ENCODE peak calls at places on chromosomes 2 and 18, in five cellular contexts. One of them, this sample, is unnamed.

GRCh38 chr2:215367647-215368492 is 56.0 kb downstream of the ATIC start:
- DNase-seq in cardiac muscle cell: no peak
- DNase-seq in lower lobe of right lung: no peak
- DNase-seq in colonic mucosa: no peak
- DNase-seq in endothelial cell of umbilical vein: peak; percentile 44
- DNase-seq in this sample: no peak

GRCh38 chr2:11398710-11399109 is 54.3 kb upstream of the ROCK2 start:
- DNase-seq in cardiac muscle cell: no peak
- DNase-seq in lower lobe of right lung: peak; percentile 83
- DNase-seq in colonic mucosa: peak; percentile 84
- DNase-seq in endothelial cell of umbilical vein: no peak
- DNase-seq in this sample: no peak

GRCh38 chr2:53545159-53546055 is 222.2 kb upstream of the CHAC2 start:
- DNase-seq in cardiac muscle cell: no peak
- DNase-seq in lower lobe of right lung: no peak
- DNase-seq in colonic mucosa: no peak
- DNase-seq in endothelial cell of umbilical vein: no peak
- DNase-seq in this sample: no peak

GRCh38 chr2:190765386-190766173 is 115.0 kb upstream of the GLS start:
- DNase-seq in cardiac muscle cell: no peak
- DNase-seq in lower lobe of right lung: no peak
- DNase-seq in colonic mucosa: no peak
- DNase-seq in endothelial cell of umbilical vein: no peak
- DNase-seq in this sample: no peak

GRCh38 chr2:27494284-27494943 is 586 bp downstream of the FNDC4 start:
- DNase-seq in cardiac muscle cell: peak; percentile 10
- DNase-seq in lower lobe of right lung: no peak
- DNase-seq in colonic mucosa: no peak
- DNase-seq in endothelial cell of umbilical vein: peak; percentile 14
- DNase-seq in this sample: no peak

GRCh38 chr2:181404472-181404871 is 52.7 kb upstream of the ITGA4 start:
- DNase-seq in cardiac muscle cell: no peak
- DNase-seq in lower lobe of right lung: no peak
- DNase-seq in colonic mucosa: no peak
- DNase-seq in endothelial cell of umbilical vein: no peak
- DNase-seq in this sample: no peak

GRCh38 chr2:52141076-52141475 is 1109.1 kb upstream of the NRXN1 start:
- DNase-seq in cardiac muscle cell: no peak
- DNase-seq in lower lobe of right lung: no peak
- DNase-seq in colonic mucosa: no peak
- DNase-seq in endothelial cell of umbilical vein: no peak
- DNase-seq in this sample: no peak

GRCh38 chr2:148546270-148546669 is 98.3 kb upstream of the EPC2 start:
- DNase-seq in cardiac muscle cell: no peak
- DNase-seq in lower lobe of right lung: no peak
- DNase-seq in colonic mucosa: no peak
- DNase-seq in endothelial cell of umbilical vein: no peak
- DNase-seq in this sample: no peak

GRCh38 chr18:9092665-9093064 is 9.8 kb upstream of the NDUFV2 start:
- DNase-seq in cardiac muscle cell: no peak
- DNase-seq in lower lobe of right lung: no peak
- DNase-seq in colonic mucosa: peak; percentile 32
- DNase-seq in endothelial cell of umbilical vein: peak; percentile 72
- DNase-seq in this sample: no peak

GRCh38 chr2:186129767-186130581 is 356.1 kb upstream of the ZC3H15 start:
- DNase-seq in cardiac muscle cell: no peak
- DNase-seq in lower lobe of right lung: no peak
- DNase-seq in colonic mucosa: no peak
- DNase-seq in endothelial cell of umbilical vein: peak; percentile 90
- DNase-seq in this sample: no peak

GRCh38 chr2:196088209-196088608 is 19.6 kb upstream of the DNAH7 start:
- DNase-seq in cardiac muscle cell: peak; percentile 41
- DNase-seq in lower lobe of right lung: no peak
- DNase-seq in colonic mucosa: peak; percentile 41
- DNase-seq in endothelial cell of umbilical vein: no peak
- DNase-seq in this sample: no peak

GRCh38 chr2:240857039-240858008 is 11.3 kb upstream of the AGXT start:
- DNase-seq in cardiac muscle cell: no peak
- DNase-seq in lower lobe of right lung: no peak
- DNase-seq in colonic mucosa: peak; percentile 53
- DNase-seq in endothelial cell of umbilical vein: no peak
- DNase-seq in this sample: no peak

GRCh38 chr18:46767217-46767616 is 10.4 kb upstream of the ST8SIA5 start:
- DNase-seq in cardiac muscle cell: no peak
- DNase-seq in lower lobe of right lung: no peak
- DNase-seq in colonic mucosa: no peak
- DNase-seq in endothelial cell of umbilical vein: no peak
- DNase-seq in this sample: no peak

GRCh38 chr2:239881561-239882320 is 143.4 kb downstream of the NDUFA10 start:
- DNase-seq in cardiac muscle cell: no peak
- DNase-seq in lower lobe of right lung: no peak
- DNase-seq in colonic mucosa: peak; percentile 15
- DNase-seq in endothelial cell of umbilical vein: peak; percentile 75
- DNase-seq in this sample: peak; percentile 84

GRCh38 chr2:70385204-70385603 is 83.3 kb upstream of the FAM136A start:
- DNase-seq in cardiac muscle cell: no peak
- DNase-seq in lower lobe of right lung: no peak
- DNase-seq in colonic mucosa: no peak
- DNase-seq in endothelial cell of umbilical vein: no peak
- DNase-seq in this sample: no peak

GRCh38 chr2:1605102-1605501 is 139.2 kb downstream of the PXDN start:
- DNase-seq in cardiac muscle cell: no peak
- DNase-seq in lower lobe of right lung: no peak
- DNase-seq in colonic mucosa: no peak
- DNase-seq in endothelial cell of umbilical vein: peak; percentile 54
- DNase-seq in this sample: no peak

GRCh38 chr2:126657146-126657635 is 1.2 kb downstream of the GYPC start:
- DNase-seq in cardiac muscle cell: no peak
- DNase-seq in lower lobe of right lung: peak; percentile 63
- DNase-seq in colonic mucosa: peak; percentile 42
- DNase-seq in endothelial cell of umbilical vein: no peak
- DNase-seq in this sample: peak; percentile 87

GRCh38 chr2:24351981-24352380 is 8.4 kb downstream of the ITSN2 start:
- DNase-seq in cardiac muscle cell: peak; percentile 26
- DNase-seq in lower lobe of right lung: no peak
- DNase-seq in colonic mucosa: no peak
- DNase-seq in endothelial cell of umbilical vein: no peak
- DNase-seq in this sample: no peak

GRCh38 chr2:121472465-121472993 is 58.2 kb upstream of the RNU4ATAC start:
- DNase-seq in cardiac muscle cell: no peak
- DNase-seq in lower lobe of right lung: no peak
- DNase-seq in colonic mucosa: no peak
- DNase-seq in endothelial cell of umbilical vein: no peak
- DNase-seq in this sample: no peak

GRCh38 chr18:12702221-12703095 is at the start of the genes CEP76 and PSMG2:
- DNase-seq in cardiac muscle cell: peak; percentile 94
- DNase-seq in lower lobe of right lung: peak; percentile 94
- DNase-seq in colonic mucosa: peak; percentile 86
- DNase-seq in endothelial cell of umbilical vein: peak; percentile 94
- DNase-seq in this sample: peak; percentile 55

GRCh38 chr2:134934641-134935040 is 16.0 kb downstream of the CCNT2 start:
- DNase-seq in cardiac muscle cell: no peak
- DNase-seq in lower lobe of right lung: no peak
- DNase-seq in colonic mucosa: no peak
- DNase-seq in endothelial cell of umbilical vein: peak; percentile 10
- DNase-seq in this sample: no peak

GRCh38 chr18:3450358-3451107 is 561 bp downstream of the TGIF1 start:
- DNase-seq in cardiac muscle cell: peak; percentile 69
- DNase-seq in lower lobe of right lung: peak; percentile 81
- DNase-seq in colonic mucosa: peak; percentile 74
- DNase-seq in endothelial cell of umbilical vein: peak; percentile 85
- DNase-seq in this sample: peak; percentile 84

DNA sequence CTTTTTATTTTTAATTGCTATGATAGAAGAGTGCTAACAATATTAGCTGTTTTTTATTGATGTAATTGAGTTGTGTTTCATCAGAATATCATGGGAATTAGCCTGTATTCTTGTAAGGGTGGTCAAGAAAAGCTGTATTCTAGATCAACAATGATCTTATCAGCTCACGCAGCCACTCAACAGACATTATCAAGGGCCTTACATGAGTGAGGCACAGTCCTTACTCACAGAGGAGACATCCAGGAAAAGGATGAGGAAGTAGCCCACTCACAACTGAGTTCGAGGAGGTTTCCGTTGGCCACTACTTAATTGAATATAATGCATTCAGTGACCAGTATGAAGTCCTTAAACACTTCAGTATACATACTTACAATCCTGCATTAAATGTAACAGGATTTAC is 152.5 kb downstream of the AFF3 start:
- DNase-seq in cardiac muscle cell: no peak
- DNase-seq in lower lobe of right lung: no peak
- DNase-seq in colonic mucosa: no peak
- DNase-seq in endothelial cell of umbilical vein: peak; percentile 6
- DNase-seq in this sample: no peak
- TF ChIP-seq CTCF in cardiac muscle cell: no peak
- TF ChIP-seq CTCF in lower lobe of right lung: no peak
- TF ChIP-seq CTCF in colonic mucosa: no peak
- TF ChIP-seq CTCF in endothelial cell of umbilical vein: no peak
- TF ChIP-seq CTCF in this sample: no peak

DNA sequence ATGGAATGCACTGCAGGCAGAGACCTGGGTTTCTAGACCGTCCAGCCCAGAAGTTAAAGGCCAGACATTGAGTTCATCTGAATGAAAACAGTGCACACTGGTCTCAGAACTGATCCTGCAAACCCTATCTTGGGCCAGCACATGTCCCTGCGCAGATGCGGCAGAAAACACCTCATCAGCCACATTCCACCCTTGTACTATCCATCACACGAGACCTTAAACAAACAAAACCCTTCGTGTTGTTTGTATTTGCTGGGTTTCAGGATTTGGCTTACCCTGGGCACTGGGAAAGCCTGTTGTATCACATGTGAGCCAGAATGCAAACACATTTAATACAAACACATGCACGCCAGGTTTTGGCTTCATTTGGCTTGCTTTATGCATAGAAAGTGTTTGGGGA is 12.5 kb downstream of the WIPF1 start:
- DNase-seq in cardiac muscle cell: no peak
- DNase-seq in lower lobe of right lung: no peak
- DNase-seq in colonic mucosa: no peak
- DNase-seq in endothelial cell of umbilical vein: no peak
- DNase-seq in this sample: no peak
- H3K27ac ChIP-seq in cardiac muscle cell: peak overlapping the region; percentile 36
- H3K27ac ChIP-seq in lower lobe of right lung: no peak overlapping the region
- H3K27ac ChIP-seq in colonic mucosa: no peak overlapping the region
- H3K27ac ChIP-seq in endothelial cell of umbilical vein: no peak overlapping the region
- H3K27ac ChIP-seq in this sample: peak overlapping the region; percentile 5

GRCh38 chr2:197138513-197138912 is 172.1 kb downstream of the ANKRD44 start:
- DNase-seq in cardiac muscle cell: no peak
- DNase-seq in lower lobe of right lung: no peak
- DNase-seq in colonic mucosa: no peak
- DNase-seq in endothelial cell of umbilical vein: no peak
- DNase-seq in this sample: no peak

GRCh38 chr2:197135806-197136205 is 174.8 kb downstream of the ANKRD44 start:
- DNase-seq in cardiac muscle cell: no peak
- DNase-seq in lower lobe of right lung: no peak
- DNase-seq in colonic mucosa: no peak
- DNase-seq in endothelial cell of umbilical vein: no peak
- DNase-seq in this sample: no peak

GRCh38 chr2:197136452-197136851 is 174.1 kb downstream of the ANKRD44 start:
- DNase-seq in cardiac muscle cell: no peak
- DNase-seq in lower lobe of right lung: no peak
- DNase-seq in colonic mucosa: no peak
- DNase-seq in endothelial cell of umbilical vein: no peak
- DNase-seq in this sample: no peak

GRCh38 chr2:197137826-197138480 is 172.6 kb downstream of the ANKRD44 start:
- DNase-seq in cardiac muscle cell: no peak
- DNase-seq in lower lobe of right lung: no peak
- DNase-seq in colonic mucosa: no peak
- DNase-seq in endothelial cell of umbilical vein: peak; percentile 75
- DNase-seq in this sample: no peak

GRCh38 chr2:197137234-197137633 is 173.3 kb downstream of the ANKRD44 start:
- DNase-seq in cardiac muscle cell: no peak
- DNase-seq in lower lobe of right lung: no peak
- DNase-seq in colonic mucosa: no peak
- DNase-seq in endothelial cell of umbilical vein: peak; percentile 79
- DNase-seq in this sample: no peak
- H3K4me1 ChIP-seq in cardiac muscle cell: peaks cover 11% of the 10 kb centered on the region
- H3K4me1 ChIP-seq in lower lobe of right lung: peaks cover 31% of the 10 kb centered on the region
- H3K4me1 ChIP-seq in colonic mucosa: no peaks in the 10 kb centered on the region
- H3K4me1 ChIP-seq in endothelial cell of umbilical vein: peaks cover 25% of the 10 kb centered on the region
- H3K4me1 ChIP-seq in this sample: peaks cover 19% of the 10 kb centered on the region

GRCh38 chr2:111068435-111069058 is 52.2 kb upstream of the BCL2L11 start:
- DNase-seq in cardiac muscle cell: no peak
- DNase-seq in lower lobe of right lung: no peak
- DNase-seq in colonic mucosa: peak; percentile 70
- DNase-seq in endothelial cell of umbilical vein: no peak
- DNase-seq in this sample: no peak

GRCh38 chr2:111072220-111072871 is 48.4 kb upstream of the BCL2L11 start:
- DNase-seq in cardiac muscle cell: no peak
- DNase-seq in lower lobe of right lung: no peak
- DNase-seq in colonic mucosa: no peak
- DNase-seq in endothelial cell of umbilical vein: peak; percentile 98
- DNase-seq in this sample: no peak

GRCh38 chr2:111066062-111066593 is 54.6 kb upstream of the BCL2L11 start:
- DNase-seq in cardiac muscle cell: no peak
- DNase-seq in lower lobe of right lung: no peak
- DNase-seq in colonic mucosa: no peak
- DNase-seq in endothelial cell of umbilical vein: no peak
- DNase-seq in this sample: no peak

GRCh38 chr2:111071480-111072143 is 49.1 kb upstream of the BCL2L11 start:
- DNase-seq in cardiac muscle cell: no peak
- DNase-seq in lower lobe of right lung: no peak
- DNase-seq in colonic mucosa: no peak
- DNase-seq in endothelial cell of umbilical vein: peak; percentile 99
- DNase-seq in this sample: no peak

DNA sequence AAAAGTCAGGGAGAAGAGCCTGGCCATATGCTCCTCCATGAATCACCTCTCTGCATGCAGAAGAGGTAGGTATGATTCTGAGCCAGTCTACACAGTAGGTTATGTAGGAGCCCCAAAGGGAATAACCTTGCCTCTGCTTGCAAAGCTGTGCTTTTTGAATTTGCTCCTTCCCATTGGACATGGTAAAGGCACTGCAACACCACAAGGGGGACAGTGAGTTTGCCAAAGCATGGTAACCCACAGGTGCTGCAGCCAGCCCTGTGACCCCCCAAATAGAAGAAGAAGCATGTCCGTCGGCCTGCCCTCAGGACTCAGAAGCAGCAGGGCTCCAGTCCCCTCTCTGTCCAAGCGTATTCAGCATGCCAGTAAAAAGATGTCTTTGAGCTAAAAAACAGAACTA is 51.0 kb upstream of the BCL2L11 start:
- DNase-seq in cardiac muscle cell: no peak
- DNase-seq in lower lobe of right lung: no peak
- DNase-seq in colonic mucosa: no peak
- DNase-seq in endothelial cell of umbilical vein: no peak
- DNase-seq in this sample: no peak
- TF ChIP-seq CTCF in cardiac muscle cell: peak; percentile 4
- TF ChIP-seq CTCF in lower lobe of right lung: no peak
- TF ChIP-seq CTCF in colonic mucosa: no peak
- TF ChIP-seq CTCF in endothelial cell of umbilical vein: no peak
- TF ChIP-seq CTCF in this sample: no peak

DNA sequence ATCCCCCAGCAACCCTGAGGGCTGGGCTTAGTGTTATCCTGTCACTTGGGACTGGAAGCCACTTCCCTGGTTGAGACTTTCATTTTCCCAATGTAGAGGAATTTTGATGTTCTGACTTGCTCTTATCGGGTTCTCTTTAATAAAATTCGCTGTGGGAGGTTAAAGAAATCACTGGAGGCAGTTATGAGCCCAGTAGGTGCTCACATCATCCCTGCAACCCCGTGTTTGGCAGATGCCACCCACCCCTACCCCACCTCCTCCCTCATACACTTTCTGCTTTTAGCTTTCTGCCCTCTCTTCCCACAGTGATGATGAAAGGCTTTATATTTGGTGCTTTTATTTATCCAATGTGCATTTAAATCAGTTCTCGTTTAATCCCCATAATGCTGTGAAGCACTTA is 106.6 kb downstream of the MAPK4 start:
- DNase-seq in cardiac muscle cell: no peak
- DNase-seq in lower lobe of right lung: no peak
- DNase-seq in colonic mucosa: no peak
- DNase-seq in endothelial cell of umbilical vein: no peak
- DNase-seq in this sample: no peak
- H3K27ac ChIP-seq in cardiac muscle cell: peak overlapping the region; percentile 66
- H3K27ac ChIP-seq in lower lobe of right lung: no peak overlapping the region
- H3K27ac ChIP-seq in colonic mucosa: no peak overlapping the region
- H3K27ac ChIP-seq in endothelial cell of umbilical vein: no peak overlapping the region
- H3K27ac ChIP-seq in this sample: no peak overlapping the region